ENCODE peak calls at places on chromosomes 12 and 14, in eight cellular contexts. One of them, this sample, is unnamed.

GRCh38 chr12:30047499-30048262 is 263.9 kb upstream of the TMTC1 start:
- DNase-seq in transverse colon: no peak
- DNase-seq in aorta: no peak
- DNase-seq in psoas muscle: no peak
- DNase-seq in left ventricle myocardium inferior: no peak
- DNase-seq in GM23248: peak; percentile 10
- DNase-seq in testis: no peak
- DNase-seq in colonic mucosa: no peak
- DNase-seq in this sample: no peak

GRCh38 chr12:3365416-3366385 is 125.3 kb upstream of the PRMT8 start:
- DNase-seq in left ventricle myocardium inferior: peak; percentile 30
- DNase-seq in aorta: no peak
- DNase-seq in colonic mucosa: no peak
- DNase-seq in GM23248: peak; percentile 12
- DNase-seq in psoas muscle: no peak
- DNase-seq in testis: peak; percentile 45
- DNase-seq in transverse colon: no peak
- DNase-seq in this sample: no peak

GRCh38 chr12:24948452-24948815 is 467 bp downstream of the BCAT1 start:
- DNase-seq in transverse colon: no peak
- DNase-seq in GM23248: peak; percentile 58
- DNase-seq in testis: no peak
- DNase-seq in colonic mucosa: no peak
- DNase-seq in psoas muscle: no peak
- DNase-seq in left ventricle myocardium inferior: no peak
- DNase-seq in aorta: no peak
- DNase-seq in this sample: no peak

GRCh38 chr12:46938071-46938678 is 112.4 kb upstream of the SLC38A4 start:
- DNase-seq in left ventricle myocardium inferior: no peak
- DNase-seq in colonic mucosa: no peak
- DNase-seq in transverse colon: no peak
- DNase-seq in GM23248: no peak
- DNase-seq in psoas muscle: no peak
- DNase-seq in aorta: no peak
- DNase-seq in testis: no peak
- DNase-seq in this sample: no peak

GRCh38 chr12:56267443-56268071 is 815 bp downstream of the COQ10A start:
- DNase-seq in GM23248: peak; percentile 7
- DNase-seq in transverse colon: no peak
- DNase-seq in aorta: no peak
- DNase-seq in left ventricle myocardium inferior: peak; percentile 61
- DNase-seq in psoas muscle: peak; percentile 74
- DNase-seq in testis: peak; percentile 48
- DNase-seq in colonic mucosa: peak; percentile 44
- DNase-seq in this sample: no peak

GRCh38 chr12:95859947-95860850 is 1.4 kb downstream of the SNRPF start:
- DNase-seq in left ventricle myocardium inferior: no peak
- DNase-seq in GM23248: peak; percentile 33
- DNase-seq in psoas muscle: no peak
- DNase-seq in colonic mucosa: no peak
- DNase-seq in transverse colon: no peak
- DNase-seq in testis: no peak
- DNase-seq in aorta: no peak
- DNase-seq in this sample: no peak

GRCh38 chr14:94341654-94342333 is 18.7 kb upstream of the SERPINA6 start:
- DNase-seq in psoas muscle: no peak
- DNase-seq in aorta: no peak
- DNase-seq in left ventricle myocardium inferior: no peak
- DNase-seq in testis: no peak
- DNase-seq in transverse colon: no peak
- DNase-seq in GM23248: peak; percentile 61
- DNase-seq in colonic mucosa: no peak
- DNase-seq in this sample: peak; percentile 82

GRCh38 chr14:104390941-104391901 is 188.3 kb upstream of the C14orf180 start:
- DNase-seq in GM23248: no peak
- DNase-seq in transverse colon: no peak
- DNase-seq in aorta: peak; percentile 55
- DNase-seq in left ventricle myocardium inferior: peak; percentile 13
- DNase-seq in testis: peak; percentile 8
- DNase-seq in psoas muscle: no peak
- DNase-seq in colonic mucosa: peak; percentile 17
- DNase-seq in this sample: no peak

GRCh38 chr12:130338794-130339601 is 1.3 kb downstream of the PIWIL1 start:
- DNase-seq in testis: no peak
- DNase-seq in colonic mucosa: no peak
- DNase-seq in transverse colon: no peak
- DNase-seq in left ventricle myocardium inferior: no peak
- DNase-seq in GM23248: no peak
- DNase-seq in psoas muscle: no peak
- DNase-seq in aorta: peak; percentile 55
- DNase-seq in this sample: no peak

GRCh38 chr12:52213541-52214420 is 19.3 kb upstream of the KRT7 start:
- DNase-seq in testis: peak; percentile 81
- DNase-seq in left ventricle myocardium inferior: peak; percentile 70
- DNase-seq in aorta: peak; percentile 93
- DNase-seq in colonic mucosa: peak; percentile 83
- DNase-seq in psoas muscle: peak; percentile 76
- DNase-seq in GM23248: peak; percentile 85
- DNase-seq in transverse colon: peak; percentile 80
- DNase-seq in this sample: peak; percentile 77

GRCh38 chr14:85118274-85118673 is 411.7 kb upstream of the FLRT2 start:
- DNase-seq in GM23248: no peak
- DNase-seq in transverse colon: no peak
- DNase-seq in aorta: no peak
- DNase-seq in testis: no peak
- DNase-seq in psoas muscle: no peak
- DNase-seq in left ventricle myocardium inferior: no peak
- DNase-seq in colonic mucosa: no peak
- DNase-seq in this sample: no peak

GRCh38 chr14:95524706-95525512 is 8.5 kb upstream of the SYNE3 start:
- DNase-seq in GM23248: peak; percentile 42
- DNase-seq in psoas muscle: no peak
- DNase-seq in colonic mucosa: no peak
- DNase-seq in transverse colon: no peak
- DNase-seq in aorta: no peak
- DNase-seq in testis: no peak
- DNase-seq in left ventricle myocardium inferior: no peak
- DNase-seq in this sample: peak; percentile 39

GRCh38 chr12:80756875-80757274 is 40.2 kb downstream of the MYF5 start:
- DNase-seq in testis: no peak
- DNase-seq in psoas muscle: no peak
- DNase-seq in colonic mucosa: no peak
- DNase-seq in aorta: no peak
- DNase-seq in GM23248: peak; percentile 69
- DNase-seq in left ventricle myocardium inferior: no peak
- DNase-seq in transverse colon: no peak
- DNase-seq in this sample: no peak

GRCh38 chr12:80580254-80580653 is 127.2 kb upstream of the MYF6 start:
- DNase-seq in aorta: no peak
- DNase-seq in psoas muscle: no peak
- DNase-seq in transverse colon: no peak
- DNase-seq in testis: no peak
- DNase-seq in GM23248: peak; percentile 93
- DNase-seq in colonic mucosa: no peak
- DNase-seq in left ventricle myocardium inferior: no peak
- DNase-seq in this sample: no peak

GRCh38 chr14:54023027-54023426 is 66.4 kb upstream of the BMP4 start:
- DNase-seq in aorta: no peak
- DNase-seq in colonic mucosa: no peak
- DNase-seq in testis: no peak
- DNase-seq in psoas muscle: no peak
- DNase-seq in left ventricle myocardium inferior: no peak
- DNase-seq in transverse colon: no peak
- DNase-seq in GM23248: no peak
- DNase-seq in this sample: no peak

GRCh38 chr12:125983784-125984510 is 918.7 kb downstream of the AACS start:
- DNase-seq in colonic mucosa: no peak
- DNase-seq in transverse colon: no peak
- DNase-seq in testis: no peak
- DNase-seq in psoas muscle: no peak
- DNase-seq in aorta: no peak
- DNase-seq in GM23248: no peak
- DNase-seq in left ventricle myocardium inferior: no peak
- DNase-seq in this sample: no peak

GRCh38 chr14:65940056-65940735 is 527.7 kb downstream of the FUT8 start:
- DNase-seq in psoas muscle: no peak
- DNase-seq in GM23248: peak; percentile 34
- DNase-seq in transverse colon: no peak
- DNase-seq in colonic mucosa: no peak
- DNase-seq in testis: no peak
- DNase-seq in aorta: no peak
- DNase-seq in left ventricle myocardium inferior: no peak
- DNase-seq in this sample: no peak

GRCh38 chr14:55585854-55586253 is 5.8 kb downstream of the KTN1 start:
- DNase-seq in left ventricle myocardium inferior: no peak
- DNase-seq in psoas muscle: no peak
- DNase-seq in colonic mucosa: no peak
- DNase-seq in aorta: no peak
- DNase-seq in GM23248: peak; percentile 54
- DNase-seq in transverse colon: no peak
- DNase-seq in testis: no peak
- DNase-seq in this sample: no peak
- H3K4me1 ChIP-seq in left ventricle myocardium inferior: peaks cover 99% of the 10 kb centered on the region
- H3K4me1 ChIP-seq in psoas muscle: peaks cover 91% of the 10 kb centered on the region
- H3K4me1 ChIP-seq in colonic mucosa: peaks cover 11% of the 10 kb centered on the region
- H3K4me1 ChIP-seq in aorta: peaks cover 10% of the 10 kb centered on the region
- H3K4me1 ChIP-seq in GM23248: peaks cover 65% of the 10 kb centered on the region
- H3K4me1 ChIP-seq in transverse colon: peaks cover 97% of the 10 kb centered on the region
- H3K4me1 ChIP-seq in testis: peaks cover 52% of the 10 kb centered on the region
- H3K4me1 ChIP-seq in this sample: peaks cover 15% of the 10 kb centered on the region

DNA sequence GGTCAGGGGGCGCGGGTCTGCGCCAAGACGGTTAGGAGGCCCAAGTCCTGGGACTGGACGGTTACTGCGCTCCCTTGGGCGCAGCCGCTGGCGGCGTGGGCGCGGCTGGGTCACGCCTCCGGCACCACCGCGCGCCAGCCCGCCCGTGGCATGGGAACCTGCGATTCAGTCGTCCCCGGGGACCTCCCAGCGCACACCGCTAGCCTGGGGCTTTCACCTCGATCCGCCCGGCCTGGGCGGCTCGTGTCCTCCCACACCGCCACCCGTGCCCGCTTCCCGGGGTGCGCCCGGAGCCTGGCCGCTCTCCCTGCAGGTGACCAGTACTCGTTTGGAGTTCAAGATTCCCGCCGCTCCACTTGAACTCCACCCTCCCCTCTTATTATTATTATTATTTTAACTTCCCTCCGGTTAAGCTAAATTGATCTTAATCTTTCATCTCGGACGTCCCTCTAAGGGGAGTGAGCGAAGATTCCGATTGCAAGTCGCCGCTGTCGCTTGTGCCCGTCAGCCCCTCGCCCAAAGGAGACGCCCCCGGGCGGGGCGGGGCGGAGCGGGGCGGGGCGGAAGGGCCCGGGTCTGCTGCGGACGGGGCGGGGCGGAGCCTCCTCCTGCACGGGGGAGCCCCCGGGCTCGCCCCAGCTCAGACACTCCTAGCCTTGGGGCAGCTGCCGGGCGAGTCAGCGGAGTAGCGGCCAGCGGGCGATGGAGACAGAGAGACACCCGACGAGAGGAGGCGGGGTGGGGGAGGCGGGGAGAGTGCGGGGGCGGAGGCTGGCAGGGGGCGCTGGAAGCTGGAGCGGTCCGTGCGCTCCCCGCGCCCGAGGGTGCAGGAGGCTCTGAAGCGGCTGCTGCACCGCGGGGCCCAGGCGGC is at the start of gene KCNMB4:
- DNase-seq in GM23248: peak; percentile 68
- DNase-seq in transverse colon: peak; percentile 59
- DNase-seq in aorta: peak; percentile 88
- DNase-seq in psoas muscle: peak; percentile 73
- DNase-seq in left ventricle myocardium inferior: peak; percentile 64
- DNase-seq in testis: peak; percentile 68
- DNase-seq in colonic mucosa: peak; percentile 62
- DNase-seq in this sample: peak; percentile 48
- H3K4me3 ChIP-seq in GM23248: peak within 1 kb of the TSS; percentile 93
- H3K4me3 ChIP-seq in transverse colon: peak within 1 kb of the TSS; percentile 85
- H3K4me3 ChIP-seq in aorta: peak within 1 kb of the TSS; percentile 98
- H3K4me3 ChIP-seq in psoas muscle: peak within 1 kb of the TSS; percentile 76
- H3K4me3 ChIP-seq in left ventricle myocardium inferior: peak within 1 kb of the TSS; percentile 82
- H3K4me3 ChIP-seq in testis: peak within 1 kb of the TSS; percentile 85
- H3K4me3 ChIP-seq in colonic mucosa: peak within 1 kb of the TSS; percentile 65
- H3K4me3 ChIP-seq in this sample: peak within 1 kb of the TSS; percentile 79

GRCh38 chr12:50580436-50580835 is 75.7 kb downstream of the DIP2B start:
- DNase-seq in aorta: no peak
- DNase-seq in left ventricle myocardium inferior: no peak
- DNase-seq in GM23248: no peak
- DNase-seq in transverse colon: no peak
- DNase-seq in psoas muscle: no peak
- DNase-seq in testis: no peak
- DNase-seq in colonic mucosa: no peak
- DNase-seq in this sample: no peak

GRCh38 chr12:50581226-50582184 is 76.7 kb downstream of the DIP2B start:
- DNase-seq in left ventricle myocardium inferior: no peak
- DNase-seq in testis: no peak
- DNase-seq in colonic mucosa: no peak
- DNase-seq in transverse colon: no peak
- DNase-seq in aorta: no peak
- DNase-seq in psoas muscle: no peak
- DNase-seq in GM23248: peak; percentile 95
- DNase-seq in this sample: no peak

GRCh38 chr12:50584135-50584534 is 79.3 kb downstream of the DIP2B start:
- DNase-seq in transverse colon: no peak
- DNase-seq in psoas muscle: no peak
- DNase-seq in colonic mucosa: no peak
- DNase-seq in left ventricle myocardium inferior: no peak
- DNase-seq in testis: no peak
- DNase-seq in GM23248: no peak
- DNase-seq in aorta: no peak
- DNase-seq in this sample: no peak

GRCh38 chr12:50574621-50575348 is 70.0 kb downstream of the DIP2B start:
- DNase-seq in psoas muscle: no peak
- DNase-seq in testis: peak; percentile 52
- DNase-seq in left ventricle myocardium inferior: no peak
- DNase-seq in colonic mucosa: no peak
- DNase-seq in GM23248: peak; percentile 66
- DNase-seq in aorta: no peak
- DNase-seq in transverse colon: no peak
- DNase-seq in this sample: no peak

DNA sequence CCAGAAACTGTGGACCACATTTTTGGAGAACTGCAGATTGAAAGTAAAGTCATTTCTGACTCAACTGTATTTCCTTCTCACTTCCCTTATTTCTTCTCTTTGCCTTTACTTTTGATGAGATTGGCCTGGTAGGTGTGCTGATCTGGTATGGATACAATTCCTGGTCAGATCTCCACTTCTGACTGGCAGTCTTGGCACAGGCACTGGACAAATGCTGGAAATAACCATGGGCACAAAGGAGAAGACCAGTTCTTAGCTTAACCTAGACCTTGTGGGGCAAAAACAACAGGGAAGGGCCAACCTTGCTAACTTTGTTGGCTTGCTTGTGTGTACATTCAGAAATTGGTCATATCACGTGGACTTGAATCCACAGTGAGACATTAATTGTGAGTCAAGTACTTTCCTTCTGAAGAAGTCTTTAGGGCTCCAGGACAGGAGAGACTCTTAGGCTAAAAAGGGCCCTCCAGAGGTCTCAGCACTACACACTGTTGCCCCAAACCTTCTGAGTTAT is 75.0 kb downstream of the DIP2B start:
- DNase-seq in colonic mucosa: no peak
- DNase-seq in GM23248: peak; percentile 84
- DNase-seq in testis: no peak
- DNase-seq in aorta: no peak
- DNase-seq in psoas muscle: no peak
- DNase-seq in left ventricle myocardium inferior: no peak
- DNase-seq in transverse colon: no peak
- DNase-seq in this sample: no peak
- H3K4me1 ChIP-seq in colonic mucosa: no peaks in the 10 kb centered on the region
- H3K4me1 ChIP-seq in GM23248: peaks cover 42% of the 10 kb centered on the region
- H3K4me1 ChIP-seq in testis: peaks cover 33% of the 10 kb centered on the region
- H3K4me1 ChIP-seq in aorta: peaks cover 4% of the 10 kb centered on the region
- H3K4me1 ChIP-seq in psoas muscle: peaks cover 11% of the 10 kb centered on the region
- H3K4me1 ChIP-seq in left ventricle myocardium inferior: peaks cover 40% of the 10 kb centered on the region
- H3K4me1 ChIP-seq in transverse colon: peaks cover 20% of the 10 kb centered on the region
- H3K4me1 ChIP-seq in this sample: peaks cover 3% of the 10 kb centered on the region

GRCh38 chr14:97411938-97412612 is 614.9 kb downstream of the VRK1 start:
- DNase-seq in aorta: no peak
- DNase-seq in transverse colon: no peak
- DNase-seq in psoas muscle: no peak
- DNase-seq in GM23248: no peak
- DNase-seq in colonic mucosa: no peak
- DNase-seq in left ventricle myocardium inferior: no peak
- DNase-seq in testis: no peak
- DNase-seq in this sample: no peak
- H3K4me3 ChIP-seq in aorta: no peak overlapping the region
- H3K4me3 ChIP-seq in transverse colon: no peak overlapping the region
- H3K4me3 ChIP-seq in psoas muscle: no peak overlapping the region
- H3K4me3 ChIP-seq in GM23248: no peak overlapping the region
- H3K4me3 ChIP-seq in colonic mucosa: no peak overlapping the region
- H3K4me3 ChIP-seq in left ventricle myocardium inferior: no peak overlapping the region
- H3K4me3 ChIP-seq in testis: no peak overlapping the region
- H3K4me3 ChIP-seq in this sample: no peak overlapping the region